ENCODE peak calls at places on chromosomes 11 and 22, in eight cellular contexts. G, J, P, R, B, O, V and U are unnamed samples.

GRCh38 chr22:25940479-25940878 is 198.5 kb downstream of the MYO18B start:
- DNase-seq in B (no peak), O (no peak), R (no peak), P (no peak), G (no peak), V (no peak), J (no peak), U (no peak)

GRCh38 chr11:73972187-73972586 is 10.5 kb downstream of the UCP2 start:
- DNase-seq in G (no peak), P (no peak), O (no peak), B (no peak), V (no peak), R (no peak), J (no peak), U (no peak)

GRCh38 chr11:67265633-67266423 is 445 bp upstream of the GRK2 start:
- DNase-seq in R (peak; percentile 78), P (peak; percentile 78), O (peak; percentile 69), B (peak; percentile 61), J (peak; percentile 85), V (peak; percentile 93), G (peak; percentile 70), U (no peak)

GRCh38 chr11:86737752-86738151 is 62.6 kb upstream of the PRSS23 start:
- DNase-seq in R (peak; percentile 61), B (no peak), J (no peak), P (no peak), G (no peak), V (no peak), O (no peak), U (no peak)

GRCh38 chr11:44804449-44805151 is 77.8 kb downstream of the TSPAN18 start:
- DNase-seq in O (no peak), B (no peak), G (no peak), V (peak; percentile 33), P (no peak), J (no peak), R (no peak), U (no peak)

GRCh38 chr11:109521571-109522086 is 99.6 kb downstream of the C11orf87 start:
- DNase-seq in P (no peak), B (no peak), G (no peak), V (no peak), R (no peak), O (no peak), J (no peak), U (no peak)

GRCh38 chr22:46902436-46902835 is 140.0 kb downstream of the TBC1D22A start:
- DNase-seq in R (no peak), O (no peak), J (no peak), B (no peak), G (no peak), P (no peak), V (no peak), U (no peak)

GRCh38 chr22:19663821-19664325 is 50.4 kb upstream of the SEPTIN5 start:
- DNase-seq in J (peak; percentile 60), V (peak; percentile 85), B (no peak), R (peak; percentile 22), P (no peak), O (no peak), G (no peak), U (no peak)

GRCh38 chr11:76524919-76525318 is 80.1 kb downstream of the EMSY start:
- DNase-seq in B (no peak), V (no peak), G (no peak), P (no peak), O (no peak), J (no peak), R (no peak), U (no peak)

GRCh38 chr22:32574957-32575893 is 100.6 kb downstream of the FBXO7 start:
- DNase-seq in V (no peak), B (no peak), P (no peak), O (no peak), R (peak; percentile 79), J (no peak), G (no peak), U (no peak)

GRCh38 chr22:50084570-50084969 is 656 bp downstream of the MLC1 start:
- DNase-seq in G (no peak), J (no peak), P (no peak), O (no peak), B (no peak), V (no peak), R (no peak), U (no peak)

GRCh38 chr11:128335729-128336128 is 251.6 kb downstream of the ETS1 start:
- DNase-seq in V (no peak), R (no peak), O (no peak), J (no peak), P (no peak), B (no peak), G (no peak), U (no peak)

GRCh38 chr11:77724639-77725038 is 87.0 kb upstream of the CLNS1A start:
- DNase-seq in J (no peak), P (no peak), B (no peak), R (no peak), O (no peak), V (no peak), G (peak; percentile 5), U (no peak)

GRCh38 chr22:46894081-46894671 is 131.7 kb downstream of the TBC1D22A start:
- DNase-seq in G (no peak), P (no peak), J (no peak), R (no peak), O (no peak), B (no peak), V (no peak), U (no peak)

GRCh38 chr11:68658661-68659060 is 25.7 kb upstream of the GAL start:
- DNase-seq in P (no peak), O (no peak), V (no peak), B (no peak), R (no peak), G (no peak), J (no peak), U (no peak)

GRCh38 chr11:134517621-134518293 is 105.7 kb upstream of the B3GAT1 start:
- DNase-seq in G (no peak), O (no peak), P (no peak), B (no peak), J (no peak), R (no peak), V (no peak), U (no peak)

GRCh38 chr11:27296406-27296994 is 66.5 kb downstream of the CCDC34 start:
- DNase-seq in G (no peak), O (no peak), B (no peak), R (peak; percentile 54), J (no peak), V (no peak), P (no peak), U (no peak)

GRCh38 chr11:117299351-117300300 is 8.5 kb downstream of the BACE1-AS start:
- DNase-seq in J (no peak), V (no peak), O (no peak), R (no peak), P (no peak), B (no peak), G (no peak), U (no peak)

DNA sequence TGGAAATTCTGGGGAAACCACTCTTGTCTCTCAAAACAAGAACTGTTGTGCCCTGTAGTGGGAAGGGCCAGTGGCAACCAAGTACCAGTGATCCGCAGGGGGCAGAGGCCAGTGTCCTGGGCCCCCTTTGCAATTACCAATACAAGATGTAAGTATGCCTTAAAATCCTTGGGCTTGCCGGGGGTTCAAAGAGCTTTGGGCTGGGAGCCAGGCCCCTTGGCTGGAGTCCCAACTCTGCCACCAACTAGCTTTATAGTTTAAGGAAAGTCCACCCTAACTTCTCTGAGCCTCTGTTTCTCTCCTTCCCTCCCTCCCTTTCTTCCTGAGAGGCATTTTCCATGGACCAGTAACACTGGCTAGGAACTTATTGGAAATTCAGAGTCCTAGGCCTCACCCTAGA is 15.5 kb downstream of the CLMP start:
- DNase-seq in J (no peak), O (no peak), G (no peak), V (no peak), B (no peak), R (no peak), P (no peak), U (no peak)
- H3K27ac ChIP-seq in J (no peak overlapping the region), O (no peak overlapping the region), G (no peak overlapping the region), V (no peak overlapping the region), B (no peak overlapping the region), R (no peak overlapping the region), P (no peak overlapping the region), U (peak overlapping the region; percentile 34)

DNA sequence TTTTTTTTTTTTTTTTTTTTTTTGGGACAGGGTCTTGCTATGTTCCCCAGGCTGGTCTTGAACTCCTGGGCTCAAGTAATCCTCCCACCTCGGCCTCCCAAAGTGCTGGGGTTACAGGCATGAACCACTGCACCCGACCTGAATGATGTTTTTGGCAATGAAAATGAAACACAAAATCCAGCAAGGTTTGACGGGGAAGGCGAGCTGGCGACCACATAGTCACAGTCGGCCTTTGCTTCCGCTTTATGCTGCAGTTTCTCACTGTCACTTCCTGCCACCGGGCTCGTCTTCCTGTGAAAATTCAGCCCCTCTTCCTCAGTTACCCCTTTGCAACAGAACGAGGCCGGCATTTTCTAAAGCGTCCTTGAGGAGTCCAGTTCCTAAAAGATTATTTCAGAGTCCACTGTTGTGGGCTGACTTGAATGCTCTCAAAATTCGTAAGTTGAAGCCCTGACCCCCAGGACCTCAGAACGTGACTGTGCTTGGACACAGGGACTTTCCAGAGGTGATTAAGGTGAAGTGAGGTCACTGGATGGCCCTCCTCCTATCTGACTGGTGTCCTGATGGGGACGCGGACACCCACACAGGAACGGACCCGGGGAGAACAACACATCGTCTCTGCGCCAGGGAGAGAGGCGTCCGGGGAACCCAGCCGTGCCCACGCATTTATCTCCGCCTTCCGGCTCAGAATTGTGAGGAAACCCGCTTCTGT is 2.9 kb upstream of the BID start:
- DNase-seq in J (no peak), O (peak; percentile 61), R (no peak), P (peak; percentile 74), G (no peak), V (peak; percentile 71), B (peak; percentile 82), U (no peak)
- H3K27ac ChIP-seq in J (peak overlapping the region; percentile 41), O (peak overlapping the region; percentile 95), R (no peak overlapping the region), P (peak overlapping the region; percentile 88), G (no peak overlapping the region), V (peak overlapping the region; percentile 7), B (peak overlapping the region; percentile 93), U (no peak overlapping the region)

DNA sequence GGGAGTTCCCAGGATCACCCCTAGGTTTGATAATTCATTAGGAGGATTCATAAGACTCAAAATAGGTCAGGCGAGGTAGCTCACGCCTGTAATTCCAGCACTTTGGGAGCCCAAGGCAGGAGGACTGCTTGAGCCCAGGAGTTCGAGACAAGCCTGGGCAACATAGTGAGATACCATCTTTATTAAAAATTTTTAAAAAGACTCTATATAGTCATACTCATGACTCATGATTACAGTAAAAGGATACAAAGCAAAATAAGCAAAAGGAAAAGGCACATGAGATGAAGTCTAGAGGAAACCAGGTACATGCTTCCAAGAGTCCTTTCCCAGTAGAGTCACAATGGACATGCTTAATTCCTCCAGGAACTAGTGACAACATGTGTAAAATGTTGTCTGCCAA is 13.9 kb upstream of the PTS start:
- DNase-seq in B (no peak), P (no peak), R (no peak), J (no peak), G (no peak), V (no peak), O (no peak), U (no peak)
- H3K27ac ChIP-seq in B (no peak overlapping the region), P (no peak overlapping the region), R (no peak overlapping the region), J (no peak overlapping the region), G (no peak overlapping the region), V (no peak overlapping the region), O (no peak overlapping the region), U (no peak overlapping the region)

DNA sequence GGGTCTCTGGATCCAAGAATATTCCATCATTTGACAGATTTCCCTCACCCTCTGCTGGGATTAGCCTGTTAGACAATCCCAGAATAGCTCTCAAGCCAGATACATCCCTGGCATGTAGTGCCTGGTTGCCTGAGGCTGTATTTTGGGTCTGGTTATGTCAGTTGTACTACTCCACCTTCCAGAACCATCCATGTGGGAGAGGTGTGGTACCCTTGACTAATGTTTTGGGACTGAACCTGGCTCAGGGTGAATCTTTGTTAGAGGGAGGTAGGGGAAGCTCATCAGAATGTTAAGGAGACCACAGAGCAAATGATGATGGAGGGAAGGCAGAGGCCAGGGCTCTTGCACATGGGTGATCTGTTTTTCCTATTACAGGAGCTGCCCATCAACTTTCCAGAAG is 5.2 kb downstream of the C11orf52 start:
- DNase-seq in R (no peak), P (no peak), G (no peak), O (no peak), J (no peak), V (no peak), B (no peak), U (no peak)
- H3K27ac ChIP-seq in R (peak overlapping the region; percentile 54), P (no peak overlapping the region), G (no peak overlapping the region), O (no peak overlapping the region), J (peak overlapping the region; percentile 91), V (peak overlapping the region; percentile 99), B (no peak overlapping the region), U (peak overlapping the region; percentile 87)